ENCODE peak calls at places on chromosomes 7 and 10, in five cellular contexts. One of them, this sample, is unnamed. For H3K36me3 and H3K27me3, the result is how much of the 10 kb centered on the place peaks cover.

GRCh38 chr10:70936111-70936510 is 47.7 kb upstream of the PCBD1 start:
- DNase-seq in BE2C: no peak
- DNase-seq in neuronal stem cell: no peak
- DNase-seq in left ventricle myocardium inferior: no peak
- DNase-seq in Caco-2: no peak
- DNase-seq in this sample: no peak

GRCh38 chr10:62818426-62819011 is 2.4 kb upstream of the EGR2 start:
- DNase-seq in BE2C: peak
- DNase-seq in neuronal stem cell: peak
- DNase-seq in left ventricle myocardium inferior: no peak
- DNase-seq in Caco-2: no peak
- DNase-seq in this sample: no peak

GRCh38 chr10:6766061-6766460 is 186.0 kb upstream of the PRKCQ start:
- DNase-seq in BE2C: no peak
- DNase-seq in neuronal stem cell: no peak
- DNase-seq in left ventricle myocardium inferior: no peak
- DNase-seq in Caco-2: no peak
- DNase-seq in this sample: no peak

GRCh38 chr7:8228766-8229674 is 32.9 kb downstream of the ICA1 start:
- DNase-seq in BE2C: peak
- DNase-seq in neuronal stem cell: no peak
- DNase-seq in left ventricle myocardium inferior: no peak
- DNase-seq in Caco-2: no peak
- DNase-seq in this sample: no peak

GRCh38 chr7:47232751-47233412 is 349.0 kb downstream of the TNS3 start:
- DNase-seq in BE2C: no peak
- DNase-seq in neuronal stem cell: no peak
- DNase-seq in left ventricle myocardium inferior: no peak
- DNase-seq in Caco-2: no peak
- DNase-seq in this sample: no peak

GRCh38 chr7:151264615-151265014 is 16.1 kb upstream of the SMARCD3 start:
- DNase-seq in BE2C: no peak
- DNase-seq in neuronal stem cell: no peak
- DNase-seq in left ventricle myocardium inferior: no peak
- DNase-seq in Caco-2: no peak
- DNase-seq in this sample: no peak

GRCh38 chr7:94382155-94382554 is 12.5 kb upstream of the COL1A2 start:
- DNase-seq in BE2C: no peak
- DNase-seq in neuronal stem cell: no peak
- DNase-seq in left ventricle myocardium inferior: no peak
- DNase-seq in Caco-2: no peak
- DNase-seq in this sample: no peak

GRCh38 chr10:62185914-62186692 is 82.5 kb downstream of the RTKN2 start:
- DNase-seq in BE2C: no peak
- DNase-seq in neuronal stem cell: no peak
- DNase-seq in left ventricle myocardium inferior: no peak
- DNase-seq in Caco-2: no peak
- DNase-seq in this sample: no peak

GRCh38 chr10:125141860-125142484 is 18.4 kb downstream of the CTBP2 start:
- DNase-seq in BE2C: peak
- DNase-seq in neuronal stem cell: no peak
- DNase-seq in left ventricle myocardium inferior: no peak
- DNase-seq in Caco-2: no peak
- DNase-seq in this sample: no peak

GRCh38 chr7:98329974-98330373 is 48.5 kb downstream of the BRI3 start:
- DNase-seq in BE2C: no peak
- DNase-seq in neuronal stem cell: no peak
- DNase-seq in left ventricle myocardium inferior: no peak
- DNase-seq in Caco-2: no peak
- DNase-seq in this sample: no peak

GRCh38 chr7:158300427-158300826 is 287.2 kb downstream of the PTPRN2 start:
- DNase-seq in BE2C: no peak
- DNase-seq in neuronal stem cell: no peak
- DNase-seq in left ventricle myocardium inferior: no peak
- DNase-seq in Caco-2: no peak
- DNase-seq in this sample: no peak

GRCh38 chr10:59805043-59805442 is 51.8 kb upstream of the MRLN start:
- DNase-seq in BE2C: peak
- DNase-seq in neuronal stem cell: peak
- DNase-seq in left ventricle myocardium inferior: no peak
- DNase-seq in Caco-2: peak
- DNase-seq in this sample: peak

GRCh38 chr7:16509829-16510228 is 16.8 kb upstream of the LRRC72 start:
- DNase-seq in BE2C: no peak
- DNase-seq in neuronal stem cell: no peak
- DNase-seq in left ventricle myocardium inferior: no peak
- DNase-seq in Caco-2: no peak
- DNase-seq in this sample: no peak

GRCh38 chr10:110903280-110904278 is 15.4 kb downstream of the BBIP1 start:
- DNase-seq in BE2C: no peak
- DNase-seq in neuronal stem cell: no peak
- DNase-seq in left ventricle myocardium inferior: no peak
- DNase-seq in Caco-2: no peak
- DNase-seq in this sample: no peak

GRCh38 chr10:7826971-7827370 is 8.7 kb downstream of the TAF3 start:
- DNase-seq in BE2C: peak
- DNase-seq in neuronal stem cell: no peak
- DNase-seq in left ventricle myocardium inferior: no peak
- DNase-seq in Caco-2: peak
- DNase-seq in this sample: no peak

GRCh38 chr7:98133621-98134266 is 27.1 kb downstream of the LMTK2 start:
- DNase-seq in BE2C: no peak
- DNase-seq in neuronal stem cell: no peak
- DNase-seq in left ventricle myocardium inferior: no peak
- DNase-seq in Caco-2: no peak
- DNase-seq in this sample: peak

GRCh38 chr7:24908166-24908565 is 71.8 kb downstream of the OSBPL3 start:
- DNase-seq in BE2C: no peak
- DNase-seq in neuronal stem cell: no peak
- DNase-seq in left ventricle myocardium inferior: no peak
- DNase-seq in Caco-2: no peak
- DNase-seq in this sample: no peak

GRCh38 chr10:34539533-34540315 is 275.4 kb downstream of the PARD3 start:
- DNase-seq in BE2C: no peak
- DNase-seq in neuronal stem cell: no peak
- DNase-seq in left ventricle myocardium inferior: no peak
- DNase-seq in Caco-2: no peak
- DNase-seq in this sample: peak

GRCh38 chr10:22631646-22632278 is 82.6 kb downstream of the PIP4K2A start:
- DNase-seq in BE2C: no peak
- DNase-seq in neuronal stem cell: no peak
- DNase-seq in left ventricle myocardium inferior: no peak
- DNase-seq in Caco-2: no peak
- DNase-seq in this sample: no peak

GRCh38 chr10:105974803-105975456 is 1189.6 kb downstream of the SORCS1 start:
- DNase-seq in BE2C: no peak
- DNase-seq in neuronal stem cell: no peak
- DNase-seq in left ventricle myocardium inferior: no peak
- DNase-seq in Caco-2: peak
- DNase-seq in this sample: peak

GRCh38 chr7:8125680-8126444 is 136.1 kb downstream of the ICA1 start:
- DNase-seq in BE2C: no peak
- DNase-seq in neuronal stem cell: no peak
- DNase-seq in left ventricle myocardium inferior: no peak
- DNase-seq in Caco-2: no peak
- DNase-seq in this sample: peak

GRCh38 chr10:1120146-1120695 is 64.0 kb downstream of the WDR37 start:
- DNase-seq in BE2C: no peak
- DNase-seq in neuronal stem cell: no peak
- DNase-seq in left ventricle myocardium inferior: no peak
- DNase-seq in Caco-2: no peak
- DNase-seq in this sample: peak

GRCh38 chr7:137772748-137773147 is 74.0 kb downstream of the DGKI start:
- DNase-seq in BE2C: no peak
- DNase-seq in neuronal stem cell: no peak
- DNase-seq in left ventricle myocardium inferior: no peak
- DNase-seq in Caco-2: no peak
- DNase-seq in this sample: no peak

GRCh38 chr7:17601921-17602320 is 303.5 kb downstream of the AHR start:
- DNase-seq in BE2C: no peak
- DNase-seq in neuronal stem cell: no peak
- DNase-seq in left ventricle myocardium inferior: no peak
- DNase-seq in Caco-2: no peak
- DNase-seq in this sample: no peak

GRCh38 chr10:85995791-85996190 is 370.8 kb downstream of the GRID1 start:
- DNase-seq in BE2C: no peak
- DNase-seq in neuronal stem cell: no peak
- DNase-seq in left ventricle myocardium inferior: no peak
- DNase-seq in Caco-2: peak
- DNase-seq in this sample: peak

GRCh38 chr10:80537705-80538480 is at the start of gene SH2D4B:
- DNase-seq in BE2C: no peak
- DNase-seq in neuronal stem cell: no peak
- DNase-seq in left ventricle myocardium inferior: no peak
- DNase-seq in Caco-2: no peak
- DNase-seq in this sample: no peak

GRCh38 chr7:138097064-138097741 is 20.9 kb downstream of the AKR1D1 start:
- DNase-seq in BE2C: peak
- DNase-seq in neuronal stem cell: no peak
- DNase-seq in left ventricle myocardium inferior: no peak
- DNase-seq in Caco-2: peak
- DNase-seq in this sample: peak

GRCh38 chr10:46551701-46552525 is 4.5 kb downstream of the GPRIN2 start:
- DNase-seq in BE2C: peak
- DNase-seq in neuronal stem cell: no peak
- DNase-seq in left ventricle myocardium inferior: peak
- DNase-seq in Caco-2: peak
- DNase-seq in this sample: no peak
- H3K36me3 ChIP-seq in BE2C: under half
- H3K36me3 ChIP-seq in neuronal stem cell: under half
- H3K36me3 ChIP-seq in left ventricle myocardium inferior: under half
- H3K36me3 ChIP-seq in Caco-2: under half
- H3K36me3 ChIP-seq in this sample: under half

DNA sequence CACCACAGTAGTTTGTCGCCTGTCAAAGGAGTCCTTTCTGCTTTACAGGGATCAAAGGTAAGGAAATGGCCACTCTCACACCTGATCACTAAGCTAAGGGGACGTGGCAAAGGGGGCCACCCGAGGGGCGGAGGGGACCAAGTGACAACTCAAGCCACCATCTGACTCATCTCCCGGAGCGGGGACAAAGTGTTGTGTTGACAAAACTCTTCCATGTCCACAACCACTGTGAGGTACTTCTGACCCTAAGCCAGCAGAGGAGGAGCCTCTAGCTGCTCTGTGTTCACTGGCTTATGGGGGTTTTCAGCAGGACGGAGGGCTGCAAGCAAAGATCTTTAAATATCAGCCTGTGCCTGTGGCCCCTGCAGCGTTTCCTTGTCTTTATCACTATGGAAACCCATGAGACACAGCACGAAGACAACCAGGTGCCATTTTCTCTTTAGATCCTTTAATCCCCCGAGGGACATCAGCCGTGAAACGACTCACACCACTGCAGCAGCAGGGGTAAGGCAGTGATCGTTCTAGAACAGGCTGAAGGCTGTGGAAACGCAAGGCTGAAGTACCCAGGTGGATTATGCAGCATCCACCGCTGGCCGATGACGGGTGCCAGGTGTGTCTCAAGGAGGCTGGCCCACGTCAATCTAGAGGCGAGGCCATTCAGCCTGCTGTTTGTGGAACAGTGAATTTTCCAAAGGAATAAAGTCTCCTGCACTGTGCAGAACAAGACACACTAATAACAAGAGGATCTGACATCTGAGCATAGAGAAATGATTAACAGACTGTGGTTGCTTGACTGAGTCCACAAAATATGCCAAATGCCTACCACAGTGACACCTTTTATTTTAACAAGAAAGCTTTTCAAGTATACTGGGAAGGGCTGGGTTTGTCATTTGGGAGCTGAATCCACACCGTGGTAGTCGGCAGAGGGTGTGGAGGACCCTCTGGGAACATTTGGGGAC is 26.6 kb upstream of the DDC start:
- DNase-seq in BE2C: no peak
- DNase-seq in neuronal stem cell: no peak
- DNase-seq in left ventricle myocardium inferior: no peak
- DNase-seq in Caco-2: no peak
- DNase-seq in this sample: no peak
- H3K4me3 ChIP-seq in BE2C: no peak
- H3K4me3 ChIP-seq in neuronal stem cell: no peak
- H3K4me3 ChIP-seq in left ventricle myocardium inferior: no peak
- H3K4me3 ChIP-seq in Caco-2: no peak
- H3K4me3 ChIP-seq in this sample: no peak

DNA sequence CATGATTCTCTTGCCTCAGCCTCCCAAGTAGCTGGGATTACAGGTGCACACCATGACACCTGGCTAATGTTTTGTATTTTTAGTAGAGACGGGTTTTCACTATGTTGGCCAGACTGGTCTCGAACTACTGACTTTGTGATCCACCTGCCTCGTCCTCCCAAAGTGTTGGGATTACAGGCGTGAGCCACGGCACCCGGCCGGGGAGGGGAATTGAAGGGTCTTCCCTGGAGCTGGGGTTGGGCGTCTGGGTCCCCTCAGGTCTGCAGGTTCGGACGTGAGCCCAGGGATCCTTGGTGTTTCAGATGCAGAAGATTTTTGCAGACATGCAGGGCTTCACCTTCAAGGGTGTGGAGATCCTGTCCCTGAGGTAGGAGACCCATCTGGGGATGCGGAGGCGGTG is 6.0 kb upstream of the MUC12 start:
- DNase-seq in BE2C: no peak
- DNase-seq in neuronal stem cell: no peak
- DNase-seq in left ventricle myocardium inferior: no peak
- DNase-seq in Caco-2: no peak
- DNase-seq in this sample: no peak
- H3K27me3 ChIP-seq in BE2C: half or more
- H3K27me3 ChIP-seq in neuronal stem cell: under half
- H3K27me3 ChIP-seq in left ventricle myocardium inferior: half or more
- H3K27me3 ChIP-seq in Caco-2: under half
- H3K27me3 ChIP-seq in this sample: under half

DNA sequence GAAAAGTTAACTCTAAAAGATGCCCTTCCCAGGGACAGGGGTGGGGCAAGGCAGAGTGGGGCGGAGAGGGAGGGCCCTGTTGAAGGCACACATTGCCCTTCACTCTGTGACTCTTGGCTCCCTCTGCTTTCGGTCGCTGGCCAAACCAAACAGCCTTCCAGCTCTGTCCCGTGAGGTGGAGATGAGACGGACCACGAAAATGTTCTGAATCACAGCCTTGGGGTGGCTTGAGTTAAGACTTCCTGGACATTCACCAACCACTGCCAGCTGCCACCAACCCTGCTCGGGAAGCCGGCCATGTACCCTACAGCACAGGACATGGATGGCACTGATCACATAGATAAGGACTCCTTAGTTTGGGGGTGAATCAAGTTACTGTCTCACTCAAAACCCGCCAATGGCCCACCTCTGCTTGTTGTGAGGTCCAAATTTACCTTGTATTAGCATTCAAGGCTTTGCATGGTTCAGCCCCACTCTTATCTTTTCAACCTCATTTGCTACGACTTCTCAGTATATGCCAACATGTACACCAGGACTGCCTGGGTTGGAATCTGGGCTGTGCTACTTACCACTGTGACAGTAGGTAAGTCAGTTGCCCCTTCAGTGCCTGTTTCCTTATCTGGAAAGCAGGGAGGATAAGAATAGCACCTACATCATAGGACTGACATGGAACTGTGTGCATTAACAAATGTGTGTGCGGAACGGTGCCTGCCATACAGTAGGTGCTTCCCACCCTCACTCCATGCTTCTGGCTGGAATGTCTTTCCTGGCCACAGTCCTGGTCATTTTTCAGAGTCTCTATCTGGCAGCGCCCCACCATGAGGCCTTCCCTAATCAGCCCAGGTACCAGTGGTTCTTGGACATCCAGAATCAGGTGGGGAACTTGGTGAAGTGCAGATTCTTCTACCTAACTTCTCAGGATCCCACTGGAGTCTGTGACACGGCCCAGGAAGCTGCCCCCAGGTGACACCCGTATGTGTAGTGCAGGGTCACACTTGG is 28.0 kb downstream of the ITPRIP start:
- DNase-seq in BE2C: no peak
- DNase-seq in neuronal stem cell: no peak
- DNase-seq in left ventricle myocardium inferior: peak
- DNase-seq in Caco-2: no peak
- DNase-seq in this sample: no peak
- H3K36me3 ChIP-seq in BE2C: under half
- H3K36me3 ChIP-seq in neuronal stem cell: half or more
- H3K36me3 ChIP-seq in left ventricle myocardium inferior: under half
- H3K36me3 ChIP-seq in Caco-2: under half
- H3K36me3 ChIP-seq in this sample: under half